ENCODE peak calls at places on chromosomes 2 and 18, in four cellular contexts. One of them, this sample, is unnamed.

GRCh38 chr2:233329489-233330135 is 22.0 kb downstream of the SAG start:
- DNase-seq in neural crest cell: no peak
- DNase-seq in choroid plexus epithelial cell: no peak
- DNase-seq in GM13976: no peak
- DNase-seq in this sample: no peak

GRCh38 chr2:153479527-153479926 is 965 bp upstream of the RPRM start:
- DNase-seq in neural crest cell: no peak
- DNase-seq in choroid plexus epithelial cell: no peak
- DNase-seq in GM13976: no peak
- DNase-seq in this sample: peak; percentile 6

GRCh38 chr2:172089005-172089504 is 3.7 kb downstream of the DLX1 start:
- DNase-seq in choroid plexus epithelial cell: no peak
- DNase-seq in GM13976: no peak
- DNase-seq in neural crest cell: peak; percentile 2
- DNase-seq in this sample: no peak

GRCh38 chr2:219245148-219245898 is at the start of the genes GLB1L and STK16:
- DNase-seq in GM13976: peak; percentile 98
- DNase-seq in neural crest cell: peak; percentile 91
- DNase-seq in choroid plexus epithelial cell: peak; percentile 95
- DNase-seq in this sample: peak; percentile 87

GRCh38 chr2:135913726-135914365 is 37.6 kb upstream of the MCM6 start:
- DNase-seq in neural crest cell: peak; percentile 42
- DNase-seq in GM13976: peak; percentile 32
- DNase-seq in choroid plexus epithelial cell: peak; percentile 70
- DNase-seq in this sample: peak; percentile 60

GRCh38 chr2:234162876-234163275 is 112.4 kb downstream of the SPP2 start:
- DNase-seq in GM13976: no peak
- DNase-seq in neural crest cell: no peak
- DNase-seq in choroid plexus epithelial cell: no peak
- DNase-seq in this sample: no peak

GRCh38 chr2:134461511-134461910 is 207.6 kb downstream of the MGAT5 start:
- DNase-seq in GM13976: no peak
- DNase-seq in neural crest cell: no peak
- DNase-seq in choroid plexus epithelial cell: peak; percentile 24
- DNase-seq in this sample: peak; percentile 40

GRCh38 chr2:69241664-69242063 is 145.4 kb downstream of the GFPT1 start:
- DNase-seq in choroid plexus epithelial cell: no peak
- DNase-seq in neural crest cell: no peak
- DNase-seq in GM13976: no peak
- DNase-seq in this sample: no peak

GRCh38 chr18:5414546-5414945 is 119.0 kb upstream of the ZBTB14 start:
- DNase-seq in neural crest cell: peak; percentile 34
- DNase-seq in GM13976: no peak
- DNase-seq in choroid plexus epithelial cell: no peak
- DNase-seq in this sample: no peak

GRCh38 chr2:148527488-148528340 is 116.8 kb upstream of the EPC2 start:
- DNase-seq in GM13976: no peak
- DNase-seq in choroid plexus epithelial cell: no peak
- DNase-seq in neural crest cell: no peak
- DNase-seq in this sample: no peak

GRCh38 chr2:10194021-10194820 is 71.7 kb downstream of the RRM2 start:
- DNase-seq in GM13976: no peak
- DNase-seq in choroid plexus epithelial cell: no peak
- DNase-seq in neural crest cell: no peak
- DNase-seq in this sample: no peak

GRCh38 chr18:26267350-26267749 is 41.1 kb downstream of the TAF4B start:
- DNase-seq in choroid plexus epithelial cell: no peak
- DNase-seq in GM13976: no peak
- DNase-seq in neural crest cell: no peak
- DNase-seq in this sample: no peak
- TF ChIP-seq CTCF in choroid plexus epithelial cell: no peak
- TF ChIP-seq CTCF in GM13976: no peak
- TF ChIP-seq CTCF in neural crest cell: no peak
- TF ChIP-seq CTCF in this sample: no peak

GRCh38 chr18:34729264-34729663 is 19.2 kb downstream of the DTNA start:
- DNase-seq in GM13976: peak; percentile 18
- DNase-seq in choroid plexus epithelial cell: peak; percentile 76
- DNase-seq in neural crest cell: no peak
- DNase-seq in this sample: peak; percentile 57
- TF ChIP-seq CTCF in GM13976: no peak
- TF ChIP-seq CTCF in choroid plexus epithelial cell: peak; percentile 81
- TF ChIP-seq CTCF in neural crest cell: peak; percentile 70
- TF ChIP-seq CTCF in this sample: peak; percentile 64

DNA sequence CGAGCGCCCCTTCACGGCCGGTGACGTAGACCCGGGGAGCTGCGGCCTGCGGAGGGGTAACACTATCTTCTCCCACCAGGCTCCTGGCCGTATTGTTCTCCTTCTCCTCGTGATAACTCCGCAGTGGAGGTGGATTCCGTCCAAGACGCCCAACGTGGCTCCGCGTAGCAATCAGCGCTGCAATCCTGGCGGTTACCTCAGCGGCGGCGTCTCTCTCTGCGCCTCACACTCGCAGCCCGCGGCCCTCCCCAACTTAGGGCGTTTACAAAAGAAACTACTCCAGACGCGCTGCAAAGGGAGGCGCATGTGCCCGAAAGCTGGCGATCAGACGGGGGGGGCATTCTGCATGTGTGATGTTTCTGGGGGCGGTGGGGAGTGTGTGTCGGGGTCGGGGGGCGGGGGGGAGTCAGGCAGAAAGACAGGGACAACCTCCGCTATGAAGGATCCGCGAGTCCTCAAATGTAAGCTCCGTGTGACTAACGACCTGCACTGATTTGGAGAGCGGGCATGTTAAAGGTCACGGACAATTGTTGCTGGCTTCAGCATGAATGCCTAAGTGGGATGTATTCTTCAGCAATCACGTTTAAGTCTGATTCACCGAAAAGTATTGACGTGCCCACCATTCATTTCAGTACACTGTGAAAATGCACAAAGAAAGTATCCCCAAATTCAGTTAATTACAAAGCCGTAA is 1.3 kb upstream of the ZNF516 start:
- DNase-seq in GM13976: no peak
- DNase-seq in neural crest cell: peak; percentile 59
- DNase-seq in choroid plexus epithelial cell: peak; percentile 83
- DNase-seq in this sample: peak; percentile 39
- TF ChIP-seq CTCF in GM13976: no peak
- TF ChIP-seq CTCF in neural crest cell: no peak
- TF ChIP-seq CTCF in choroid plexus epithelial cell: no peak
- TF ChIP-seq CTCF in this sample: no peak

GRCh38 chr18:31828613-31829012 is 67.9 kb upstream of the SLC25A52 start:
- DNase-seq in neural crest cell: no peak
- DNase-seq in GM13976: no peak
- DNase-seq in choroid plexus epithelial cell: no peak
- DNase-seq in this sample: no peak

GRCh38 chr18:31819925-31820229 is 59.2 kb upstream of the SLC25A52 start:
- DNase-seq in choroid plexus epithelial cell: no peak
- DNase-seq in neural crest cell: no peak
- DNase-seq in GM13976: no peak
- DNase-seq in this sample: no peak

GRCh38 chr18:31830686-31831085 is 70.0 kb upstream of the SLC25A52 start:
- DNase-seq in GM13976: no peak
- DNase-seq in neural crest cell: no peak
- DNase-seq in choroid plexus epithelial cell: no peak
- DNase-seq in this sample: no peak

GRCh38 chr18:31821452-31822171 is 60.9 kb upstream of the SLC25A52 start:
- DNase-seq in GM13976: no peak
- DNase-seq in choroid plexus epithelial cell: no peak
- DNase-seq in neural crest cell: no peak
- DNase-seq in this sample: no peak

DNA sequence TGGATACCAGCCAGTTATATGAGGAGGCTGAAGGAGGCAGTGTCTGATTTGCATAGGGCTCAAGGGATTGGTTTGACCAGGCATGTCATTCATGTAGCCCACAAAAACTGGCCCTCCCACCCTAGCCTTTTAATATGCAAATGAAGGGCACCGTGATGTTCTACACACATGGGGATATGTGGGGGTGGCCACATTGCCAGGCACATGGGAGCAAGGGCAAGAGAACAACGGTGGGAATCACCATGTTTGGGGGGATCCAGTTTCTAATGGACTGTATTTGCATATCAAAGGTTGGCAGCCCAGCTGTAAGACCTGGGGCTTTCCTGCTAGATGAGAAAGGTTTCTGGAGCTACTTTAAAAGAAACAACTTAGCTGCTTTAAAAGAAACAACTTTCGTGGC is 65.1 kb upstream of the SLC25A52 start:
- DNase-seq in GM13976: no peak
- DNase-seq in neural crest cell: no peak
- DNase-seq in choroid plexus epithelial cell: no peak
- DNase-seq in this sample: no peak
- TF ChIP-seq CTCF in GM13976: no peak
- TF ChIP-seq CTCF in neural crest cell: no peak
- TF ChIP-seq CTCF in choroid plexus epithelial cell: no peak
- TF ChIP-seq CTCF in this sample: no peak

GRCh38 chr2:238888781-238889180 is 40.9 kb downstream of the TWIST2 start:
- DNase-seq in neural crest cell: no peak
- DNase-seq in choroid plexus epithelial cell: no peak
- DNase-seq in GM13976: no peak
- DNase-seq in this sample: no peak
- TF ChIP-seq CTCF in neural crest cell: no peak
- TF ChIP-seq CTCF in choroid plexus epithelial cell: no peak
- TF ChIP-seq CTCF in GM13976: no peak
- TF ChIP-seq CTCF in this sample: no peak

GRCh38 chr2:66830881-66831280 is 396.0 kb downstream of the MEIS1 start:
- DNase-seq in GM13976: no peak
- DNase-seq in choroid plexus epithelial cell: peak; percentile 48
- DNase-seq in neural crest cell: no peak
- DNase-seq in this sample: no peak
- TF ChIP-seq CTCF in GM13976: no peak
- TF ChIP-seq CTCF in choroid plexus epithelial cell: no peak
- TF ChIP-seq CTCF in neural crest cell: no peak
- TF ChIP-seq CTCF in this sample: no peak

DNA sequence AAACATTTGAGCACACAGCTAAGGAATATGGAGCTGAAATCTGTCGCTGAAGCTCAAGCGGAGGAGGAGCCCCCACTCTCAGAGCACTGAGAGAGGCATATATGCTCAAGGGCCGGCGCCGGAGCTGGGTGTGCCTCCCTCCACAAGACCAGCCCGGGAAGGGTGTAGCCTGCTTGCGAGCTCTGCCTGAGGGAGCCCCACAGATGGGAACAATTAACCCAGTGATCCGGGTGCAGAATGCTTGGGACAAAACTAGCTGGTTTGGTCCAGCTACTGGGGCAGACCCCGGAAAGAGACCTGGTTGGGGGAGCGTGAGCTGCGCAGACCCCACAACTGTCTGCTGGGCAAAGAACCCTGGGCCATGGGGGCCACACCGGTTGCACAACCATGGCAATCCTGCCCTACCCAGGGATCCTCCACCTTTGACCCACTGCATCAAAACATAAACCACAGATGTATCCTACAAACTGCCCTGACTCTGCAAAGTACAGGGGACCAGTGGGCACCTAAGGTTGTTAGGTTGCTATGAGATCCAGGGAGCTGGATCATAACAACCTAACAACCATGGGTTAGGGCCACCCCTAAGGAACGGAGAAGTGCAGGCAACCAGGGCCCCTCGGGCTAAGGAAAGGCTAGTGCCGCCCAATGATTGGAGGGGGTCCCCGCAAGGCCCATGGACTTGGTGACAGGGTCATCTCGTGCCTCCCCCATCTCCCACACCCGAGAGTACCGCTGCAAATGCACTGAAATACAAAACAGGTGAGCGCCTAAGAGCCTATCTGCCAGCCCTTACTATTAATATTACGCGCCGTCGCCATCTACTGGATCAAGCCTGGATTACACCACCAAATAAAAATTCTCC is 53.4 kb upstream of the SCN1A start:
- DNase-seq in GM13976: peak; percentile 55
- DNase-seq in neural crest cell: peak; percentile 66
- DNase-seq in choroid plexus epithelial cell: peak; percentile 78
- DNase-seq in this sample: peak; percentile 67
- TF ChIP-seq CTCF in GM13976: peak; percentile 60
- TF ChIP-seq CTCF in neural crest cell: peak; percentile 71
- TF ChIP-seq CTCF in choroid plexus epithelial cell: peak; percentile 76
- TF ChIP-seq CTCF in this sample: peak; percentile 51

GRCh38 chr2:217944923-217945322 is 57.9 kb downstream of the TNS1 start:
- DNase-seq in GM13976: no peak
- DNase-seq in choroid plexus epithelial cell: no peak
- DNase-seq in neural crest cell: no peak
- DNase-seq in this sample: no peak

GRCh38 chr2:217944366-217944765 is 58.4 kb downstream of the TNS1 start:
- DNase-seq in choroid plexus epithelial cell: no peak
- DNase-seq in GM13976: no peak
- DNase-seq in neural crest cell: no peak
- DNase-seq in this sample: no peak

GRCh38 chr2:217941886-217942728 is 60.7 kb downstream of the TNS1 start:
- DNase-seq in GM13976: no peak
- DNase-seq in choroid plexus epithelial cell: no peak
- DNase-seq in neural crest cell: no peak
- DNase-seq in this sample: no peak

GRCh38 chr2:217942731-217943335 is 60.0 kb downstream of the TNS1 start:
- DNase-seq in choroid plexus epithelial cell: no peak
- DNase-seq in neural crest cell: no peak
- DNase-seq in GM13976: no peak
- DNase-seq in this sample: no peak

DNA sequence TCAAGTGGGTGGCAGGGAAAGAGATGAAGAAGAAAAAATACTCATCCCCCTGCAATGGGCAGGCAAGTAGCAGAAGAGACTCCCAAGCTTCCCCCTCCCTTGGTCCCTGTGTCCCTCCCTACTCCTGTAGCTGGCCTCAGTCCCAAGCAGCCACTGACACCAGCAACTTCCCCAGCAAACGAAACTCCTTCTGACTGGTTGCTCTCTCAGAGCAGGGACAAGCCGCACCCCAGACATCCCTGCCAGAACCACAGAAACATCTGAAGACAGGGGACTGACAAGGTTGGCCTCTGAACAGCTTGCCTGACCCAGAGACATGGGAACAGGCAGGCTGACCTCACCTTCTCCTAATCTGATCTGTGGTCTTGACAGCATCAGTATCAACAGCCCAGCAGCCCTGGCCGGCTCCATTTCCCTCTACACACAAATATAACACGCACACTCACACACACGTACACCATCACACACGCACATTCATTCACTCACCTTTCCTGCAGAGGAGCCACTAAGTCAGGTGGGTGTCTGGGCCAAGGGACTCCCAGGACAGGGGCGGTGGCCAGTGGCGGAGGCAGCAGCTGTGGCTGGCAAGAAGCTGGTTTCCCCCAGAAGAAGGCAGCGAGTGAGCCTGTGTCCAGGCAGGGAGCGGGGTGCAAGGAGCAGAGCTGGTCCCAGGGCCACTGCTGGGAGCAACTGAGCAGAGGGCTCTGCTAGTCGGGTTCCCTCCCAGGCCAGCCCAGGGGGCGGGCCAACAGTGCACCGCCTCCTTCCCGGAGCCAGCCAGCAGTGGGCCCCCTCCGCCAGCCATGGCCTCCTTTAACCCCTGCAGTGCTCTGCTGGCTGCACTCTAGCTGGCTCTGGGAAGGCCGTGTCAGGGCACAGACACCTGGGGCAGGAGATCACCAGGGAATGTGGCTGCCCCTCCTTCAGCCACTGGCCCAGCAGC is 59.1 kb downstream of the TNS1 start:
- DNase-seq in neural crest cell: peak; percentile 68
- DNase-seq in choroid plexus epithelial cell: peak; percentile 71
- DNase-seq in GM13976: no peak
- DNase-seq in this sample: peak; percentile 29
- TF ChIP-seq CTCF in neural crest cell: no peak
- TF ChIP-seq CTCF in choroid plexus epithelial cell: peak; percentile 54
- TF ChIP-seq CTCF in GM13976: no peak
- TF ChIP-seq CTCF in this sample: no peak